ENCODE peak calls at places on chromosomes 1 and 21, in five cellular contexts. One of them, this sample, is unnamed.

GRCh38 chr1:151907363-151908139 is 1.8 kb downstream of the THEM4 start:
- DNase-seq in stimulated activated CD4-positive, alpha-beta T cell treated with anti-CD3 and anti-CD28 coated beads, Interleukin-1b, Interleukin-23, amount 100 ng/mL, for 24 hours: no peak
- DNase-seq in fibroblast of mammary gland: peak; percentile 11
- DNase-seq in G401: no peak
- DNase-seq in iris pigment epithelial cell: no peak
- DNase-seq in this sample: peak; percentile 46

GRCh38 chr1:39305555-39305954 is 101.1 kb downstream of the MACF1 start:
- DNase-seq in stimulated activated CD4-positive, alpha-beta T cell treated with anti-CD3 and anti-CD28 coated beads, Interleukin-1b, Interleukin-23, amount 100 ng/mL, for 24 hours: no peak
- DNase-seq in fibroblast of mammary gland: no peak
- DNase-seq in G401: no peak
- DNase-seq in iris pigment epithelial cell: no peak
- DNase-seq in this sample: no peak

GRCh38 chr1:238485062-238485905 is 594.6 kb upstream of the ZP4 start:
- DNase-seq in fibroblast of mammary gland: peak; percentile 48
- DNase-seq in iris pigment epithelial cell: peak; percentile 92
- DNase-seq in stimulated activated CD4-positive, alpha-beta T cell treated with anti-CD3 and anti-CD28 coated beads, Interleukin-1b, Interleukin-23, amount 100 ng/mL, for 24 hours: no peak
- DNase-seq in G401: peak; percentile 16
- DNase-seq in this sample: peak; percentile 60

GRCh38 chr21:45509566-45510465 is 32.4 kb downstream of the SLC19A1 start:
- DNase-seq in iris pigment epithelial cell: no peak
- DNase-seq in fibroblast of mammary gland: no peak
- DNase-seq in stimulated activated CD4-positive, alpha-beta T cell treated with anti-CD3 and anti-CD28 coated beads, Interleukin-1b, Interleukin-23, amount 100 ng/mL, for 24 hours: no peak
- DNase-seq in G401: no peak
- DNase-seq in this sample: no peak

GRCh38 chr1:87595384-87595781 is 266.7 kb downstream of the LMO4 start:
- DNase-seq in G401: no peak
- DNase-seq in iris pigment epithelial cell: no peak
- DNase-seq in fibroblast of mammary gland: no peak
- DNase-seq in stimulated activated CD4-positive, alpha-beta T cell treated with anti-CD3 and anti-CD28 coated beads, Interleukin-1b, Interleukin-23, amount 100 ng/mL, for 24 hours: no peak
- DNase-seq in this sample: no peak

GRCh38 chr1:205045146-205045545 is 2.1 kb downstream of the CNTN2 start:
- DNase-seq in G401: peak; percentile 35
- DNase-seq in fibroblast of mammary gland: no peak
- DNase-seq in iris pigment epithelial cell: no peak
- DNase-seq in stimulated activated CD4-positive, alpha-beta T cell treated with anti-CD3 and anti-CD28 coated beads, Interleukin-1b, Interleukin-23, amount 100 ng/mL, for 24 hours: no peak
- DNase-seq in this sample: no peak

GRCh38 chr1:43284711-43285110 is 670 bp downstream of the C1orf210 start:
- DNase-seq in stimulated activated CD4-positive, alpha-beta T cell treated with anti-CD3 and anti-CD28 coated beads, Interleukin-1b, Interleukin-23, amount 100 ng/mL, for 24 hours: no peak
- DNase-seq in fibroblast of mammary gland: no peak
- DNase-seq in iris pigment epithelial cell: no peak
- DNase-seq in G401: no peak
- DNase-seq in this sample: no peak

GRCh38 chr1:217919683-217920502 is 288.7 kb downstream of the SPATA17 start:
- DNase-seq in fibroblast of mammary gland: no peak
- DNase-seq in stimulated activated CD4-positive, alpha-beta T cell treated with anti-CD3 and anti-CD28 coated beads, Interleukin-1b, Interleukin-23, amount 100 ng/mL, for 24 hours: no peak
- DNase-seq in G401: no peak
- DNase-seq in iris pigment epithelial cell: no peak
- DNase-seq in this sample: no peak

GRCh38 chr1:52520149-52520548 is 32.7 kb downstream of the TUT4 start:
- DNase-seq in iris pigment epithelial cell: peak; percentile 37
- DNase-seq in stimulated activated CD4-positive, alpha-beta T cell treated with anti-CD3 and anti-CD28 coated beads, Interleukin-1b, Interleukin-23, amount 100 ng/mL, for 24 hours: no peak
- DNase-seq in G401: no peak
- DNase-seq in fibroblast of mammary gland: peak; percentile 34
- DNase-seq in this sample: no peak

GRCh38 chr1:170494369-170494768 is 37.6 kb upstream of the GORAB start:
- DNase-seq in iris pigment epithelial cell: peak; percentile 38
- DNase-seq in fibroblast of mammary gland: peak; percentile 27
- DNase-seq in stimulated activated CD4-positive, alpha-beta T cell treated with anti-CD3 and anti-CD28 coated beads, Interleukin-1b, Interleukin-23, amount 100 ng/mL, for 24 hours: no peak
- DNase-seq in G401: peak; percentile 37
- DNase-seq in this sample: peak; percentile 91

GRCh38 chr1:163758977-163759670 is 437.4 kb downstream of the NUF2 start:
- DNase-seq in stimulated activated CD4-positive, alpha-beta T cell treated with anti-CD3 and anti-CD28 coated beads, Interleukin-1b, Interleukin-23, amount 100 ng/mL, for 24 hours: no peak
- DNase-seq in fibroblast of mammary gland: no peak
- DNase-seq in iris pigment epithelial cell: peak; percentile 22
- DNase-seq in G401: no peak
- DNase-seq in this sample: no peak

GRCh38 chr1:110383311-110383990 is 7.4 kb downstream of the SLC16A4 start:
- DNase-seq in iris pigment epithelial cell: peak; percentile 16
- DNase-seq in fibroblast of mammary gland: peak; percentile 50
- DNase-seq in G401: no peak
- DNase-seq in stimulated activated CD4-positive, alpha-beta T cell treated with anti-CD3 and anti-CD28 coated beads, Interleukin-1b, Interleukin-23, amount 100 ng/mL, for 24 hours: no peak
- DNase-seq in this sample: no peak